ENCODE peak calls at places on chromosomes 4 and X, in six cellular contexts. H is HepG2, K is A549, R is K562, A is endothelial cell of umbilical vein, O is GM12878. F is an unnamed sample.

GRCh38 chrX:66221856-66222255 is 57.8 kb downstream of the HEPH start:
- DNase-seq in H (no peak), K (no peak), R (no peak), A (no peak), O (no peak), F (no peak)

GRCh38 chr4:23814606-23815005 is 75.2 kb downstream of the PPARGC1A start:
- DNase-seq in H (no peak), K (no peak), R (no peak), A (no peak), O (no peak), F (no peak)

GRCh38 chrX:2320089-2320488 is 180.7 kb downstream of the DHRSX start:
- DNase-seq in H (no peak), K (no peak), R (peak), A (no peak), O (no peak), F (no peak)

GRCh38 chr4:82561745-82562552 is at the start of gene TMEM150C:
- DNase-seq in H (no peak), K (peak), R (no peak), A (peak), O (no peak), F (peak)

GRCh38 chr4:105633241-105633640 is 75.2 kb downstream of the INTS12 start:
- DNase-seq in H (no peak), K (no peak), R (no peak), A (no peak), O (no peak), F (no peak)

GRCh38 chr4:158053801-158054200 is 119.0 kb downstream of the GASK1B start:
- DNase-seq in H (no peak), K (no peak), R (no peak), A (no peak), O (no peak), F (no peak)

GRCh38 chr4:1783970-1784369 is 9.1 kb upstream of the FGFR3 start:
- DNase-seq in H (no peak), K (no peak), R (peak), A (no peak), O (no peak), F (no peak)

GRCh38 chrX:9392445-9392844 is 72.4 kb upstream of the TBL1X start:
- DNase-seq in H (no peak), K (no peak), R (no peak), A (no peak), O (no peak), F (no peak)

GRCh38 chrX:112235547-112235946 is 153.0 kb upstream of the TRPC5 start:
- DNase-seq in H (no peak), K (no peak), R (no peak), A (no peak), O (no peak), F (no peak)

GRCh38 chr4:113303315-113303714 is 253.9 kb downstream of the ANK2 start:
- DNase-seq in H (no peak), K (no peak), R (no peak), A (no peak), O (no peak), F (no peak)

GRCh38 chr4:188289531-188289930 is 150.3 kb downstream of the TRIML1 start:
- DNase-seq in H (no peak), K (no peak), R (no peak), A (no peak), O (no peak), F (no peak)

GRCh38 chr4:152100378-152101201 is 339.8 kb upstream of the GATB start:
- DNase-seq in H (no peak), K (no peak), R (no peak), A (peak), O (no peak), F (no peak)

GRCh38 chr4:87633239-87633638 is 16.8 kb upstream of the DMP1 start:
- DNase-seq in H (no peak), K (no peak), R (peak), A (peak), O (no peak), F (no peak)

GRCh38 chr4:68891679-68892078 is 59.9 kb downstream of the UGT2A3 start:
- DNase-seq in H (no peak), K (no peak), R (no peak), A (no peak), O (no peak), F (no peak)

GRCh38 chr4:175066923-175067627 is 148.9 kb downstream of the ADAM29 start:
- DNase-seq in H (no peak), K (no peak), R (no peak), A (no peak), O (no peak), F (peak)

GRCh38 chr4:129110931-129111330 is 15.0 kb downstream of the C4orf33 start:
- DNase-seq in H (no peak), K (no peak), R (no peak), A (no peak), O (no peak), F (no peak)

GRCh38 chrX:45762699-45763647 is 562.3 kb upstream of the DIPK2B start:
- DNase-seq in H (no peak), K (no peak), R (no peak), A (peak), O (peak), F (peak)

GRCh38 chr4:89283226-89283974 is 24.2 kb downstream of the GPRIN3 start:
- DNase-seq in H (peak), K (no peak), R (no peak), A (no peak), O (no peak), F (no peak)

GRCh38 chr4:70849277-70849676 is 9.6 kb upstream of the GRSF1 start:
- DNase-seq in H (no peak), K (no peak), R (no peak), A (no peak), O (no peak), F (peak)

GRCh38 chrX:41921492-41922124 is 1.7 kb downstream of the CASK start:
- DNase-seq in H (peak), K (no peak), R (no peak), A (peak), O (peak), F (peak)

GRCh38 chr4:106238819-106239420 is 77.1 kb downstream of the TBCK start:
- DNase-seq in H (peak), K (peak), R (peak), A (peak), O (no peak), F (peak)

GRCh38 chr4:6208416-6208815 is 8.1 kb upstream of the JAKMIP1 start:
- DNase-seq in H (no peak), K (no peak), R (no peak), A (no peak), O (no peak), F (no peak)

GRCh38 chrX:46673596-46673995 is 85.3 kb downstream of the SLC9A7 start:
- DNase-seq in H (no peak), K (no peak), R (no peak), A (no peak), O (no peak), F (no peak)

GRCh38 chr4:121226362-121226761 is 62.2 kb upstream of the TNIP3 start:
- DNase-seq in H (no peak), K (no peak), R (no peak), A (no peak), O (no peak), F (no peak)

GRCh38 chrX:44428989-44429627 is 85.6 kb upstream of the EFHC2 start:
- DNase-seq in H (peak), K (peak), R (peak), A (no peak), O (no peak), F (peak)

GRCh38 chr4:185504098-185505047 is 30.9 kb downstream of the PDLIM3 start:
- DNase-seq in H (peak), K (no peak), R (peak), A (no peak), O (no peak), F (peak)

GRCh38 chr4:145315828-145316227 is 135.4 kb upstream of the OTUD4 start:
- DNase-seq in H (no peak), K (no peak), R (no peak), A (no peak), O (no peak), F (no peak)

GRCh38 chr4:47718691-47719090 is 119.2 kb downstream of the CORIN start:
- DNase-seq in H (no peak), K (no peak), R (no peak), A (no peak), O (no peak), F (peak)

GRCh38 chrX:136147966-136148365 is 633 bp downstream of the FHL1 start:
- DNase-seq in H (no peak), K (no peak), R (no peak), A (no peak), O (no peak), F (no peak)

GRCh38 chrX:56248492-56248891 is 16.3 kb downstream of the KLF8 start:
- DNase-seq in H (peak), K (peak), R (peak), A (peak), O (peak), F (peak)

GRCh38 chr4:6727081-6727942 is 11.3 kb downstream of the BLOC1S4 start:
- DNase-seq in H (no peak), K (no peak), R (no peak), A (no peak), O (no peak), F (peak)

GRCh38 chrX:54811301-54811885 is 3.8 kb downstream of the MAGED2 start:
- DNase-seq in H (no peak), K (no peak), R (no peak), A (no peak), O (no peak), F (no peak)

GRCh38 chr4:123876122-123876521 is 479.5 kb downstream of the SPRY1 start:
- DNase-seq in H (no peak), K (no peak), R (no peak), A (no peak), O (no peak), F (no peak)

GRCh38 chrX:126065901-126066660 is 100.0 kb downstream of the DCAF12L2 start:
- DNase-seq in H (no peak), K (no peak), R (no peak), A (no peak), O (no peak), F (no peak)

GRCh38 chr4:123825596-123826291 is 429.1 kb downstream of the SPRY1 start:
- DNase-seq in H (no peak), K (no peak), R (no peak), A (no peak), O (no peak), F (no peak)

GRCh38 chrX:85243155-85243554 is 424 bp downstream of the SATL1 start:
- DNase-seq in H (no peak), K (no peak), R (peak), A (no peak), O (no peak), F (no peak)

GRCh38 chrX:129701624-129702069 is 37.1 kb upstream of the XPNPEP2 start:
- DNase-seq in H (no peak), K (no peak), R (no peak), A (no peak), O (no peak), F (no peak)

GRCh38 chr4:2934077-2934812 is 29.0 kb downstream of the NOP14 start:
- DNase-seq in H (no peak), K (peak), R (peak), A (peak), O (no peak), F (peak)

GRCh38 chr4:2931765-2932560 is 31.2 kb downstream of the NOP14 start:
- DNase-seq in H (no peak), K (no peak), R (no peak), A (peak), O (peak), F (peak)

GRCh38 chr4:2933566-2934076 is 29.6 kb downstream of the NOP14 start:
- DNase-seq in H (no peak), K (no peak), R (no peak), A (peak), O (no peak), F (no peak)

GRCh38 chr4:2932561-2932950 is 30.6 kb downstream of the NOP14 start:
- DNase-seq in H (no peak), K (no peak), R (no peak), A (no peak), O (no peak), F (no peak)

DNA sequence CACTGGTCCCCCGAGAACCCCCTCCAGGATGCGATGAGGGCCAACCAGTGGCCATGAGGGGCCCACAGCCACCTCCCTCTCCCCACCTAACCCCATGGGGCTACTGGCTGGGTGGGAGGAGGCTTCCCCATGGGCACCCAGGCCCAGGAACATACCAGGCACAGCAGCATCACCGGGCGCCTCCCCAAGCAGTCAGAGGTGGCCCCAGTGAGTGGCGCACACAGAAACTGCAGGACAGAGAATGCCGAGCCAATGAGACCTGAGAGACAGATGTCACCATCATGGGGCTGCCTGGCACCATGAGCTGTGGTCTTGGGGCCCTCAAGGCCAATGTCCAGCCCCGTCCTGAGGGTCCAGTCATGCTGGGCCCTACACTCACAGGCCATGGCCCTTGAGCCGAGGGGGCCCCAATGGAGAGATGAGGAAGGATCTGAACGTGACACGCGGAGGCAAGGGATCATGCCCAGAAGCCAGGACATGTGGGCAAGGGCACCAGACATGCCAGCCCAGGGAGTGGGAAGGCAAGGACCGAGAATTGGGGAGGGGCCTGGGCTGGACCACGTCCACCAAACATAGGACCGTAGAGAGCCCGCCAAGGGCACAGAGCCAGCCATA is 30.1 kb downstream of the NOP14 start:
- DNase-seq in H (no peak), K (no peak), R (no peak), A (no peak), O (no peak), F (peak)
- H3K4me3 ChIP-seq in H (no peak), K (peak), R (peak), A (peak), O (peak), F (peak)

DNA sequence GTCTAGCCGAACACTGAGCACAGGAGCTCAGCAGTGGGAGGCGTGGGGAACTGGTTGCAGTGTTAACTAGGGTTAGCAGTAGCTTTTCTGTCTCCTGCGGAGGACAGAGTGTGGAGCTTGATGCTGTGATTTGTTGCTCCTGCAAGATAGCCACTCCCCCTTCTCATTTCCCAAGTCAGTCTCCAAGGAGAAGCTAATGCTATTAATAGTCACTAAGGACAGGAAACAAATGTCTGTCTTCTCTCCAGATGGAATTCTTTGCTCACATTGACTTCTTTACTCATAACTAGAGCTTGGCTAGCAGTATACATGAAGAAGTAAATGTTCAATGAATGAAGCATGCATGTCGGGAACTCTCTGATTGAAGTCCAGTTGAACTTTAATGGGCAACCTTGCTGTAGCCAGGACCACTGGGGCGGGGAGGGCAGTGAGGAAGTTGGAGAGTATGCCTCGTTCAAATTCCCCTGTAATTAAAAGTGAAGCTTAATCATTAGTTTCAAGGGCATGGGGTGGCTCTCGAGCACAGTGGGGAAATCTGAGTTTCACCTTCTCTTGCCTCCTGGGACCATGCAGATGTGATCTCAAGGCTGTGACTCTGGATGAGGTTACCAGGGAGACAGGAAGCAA is 156.7 kb upstream of the SCML1 start:
- DNase-seq in H (no peak), K (no peak), R (no peak), A (peak), O (no peak), F (no peak)
- TF ChIP-seq MYC in H (no peak), K (no peak), R (no peak), A (no peak), O (no peak), F (no peak)

GRCh38 chr4:16360694-16361262 is 134.5 kb upstream of the TAPT1 start:
- DNase-seq in H (no peak), K (no peak), R (peak), A (no peak), O (no peak), F (no peak)
- H3K4me3 ChIP-seq in H (no peak), K (no peak), R (peak), A (no peak), O (no peak), F (no peak)

GRCh38 chr4:13990596-13991589 is 363.4 kb upstream of the BOD1L1 start:
- DNase-seq in H (peak), K (peak), R (no peak), A (no peak), O (no peak), F (no peak)
- TF ChIP-seq MYC in H (no peak), K (no peak), R (no peak), A (no peak), O (no peak), F (no peak)

DNA sequence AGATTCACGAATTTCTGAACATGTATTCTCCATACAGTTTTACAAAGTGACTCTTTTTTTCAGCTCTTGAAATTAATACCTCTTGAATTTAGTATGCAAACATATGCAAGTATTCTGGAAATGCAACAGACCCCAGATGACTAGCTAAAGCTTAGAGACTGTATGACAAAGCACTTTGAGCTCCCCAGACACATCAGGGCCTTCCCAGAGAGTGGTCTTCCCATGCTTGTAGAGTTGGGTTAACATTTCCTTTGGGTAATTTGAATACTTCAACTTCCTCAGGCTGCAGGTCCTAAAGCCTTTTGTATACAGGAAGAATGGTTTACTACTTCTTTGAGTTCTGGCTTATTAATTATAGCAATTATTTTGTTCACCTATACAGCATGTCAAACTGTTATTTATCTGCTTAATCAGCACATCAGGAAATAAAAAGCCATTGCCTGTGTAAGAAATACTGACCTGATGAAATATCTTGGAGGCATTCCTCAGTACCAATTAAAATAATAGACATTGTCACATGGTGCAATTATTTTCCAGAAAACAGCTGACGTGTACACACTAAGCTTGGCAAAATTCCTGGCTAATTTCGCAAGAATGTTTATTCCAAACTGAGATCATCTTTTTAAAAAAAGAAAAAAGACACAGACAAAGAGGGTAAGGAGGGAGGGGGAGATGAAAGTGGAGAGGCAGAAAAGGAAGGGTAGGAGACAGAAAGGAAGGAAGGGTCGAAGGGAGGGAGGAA is 62.1 kb upstream of the NFKB1 start:
- DNase-seq in H (peak), K (peak), R (peak), A (peak), O (no peak), F (no peak)
- H3K4me3 ChIP-seq in H (no peak), K (no peak), R (no peak), A (no peak), O (no peak), F (no peak)

GRCh38 chrX:28659269-28659668 is 72.0 kb downstream of the IL1RAPL1 start:
- DNase-seq in H (no peak), K (no peak), R (peak), A (no peak), O (no peak), F (peak)
- TF ChIP-seq MYC in H (no peak), K (no peak), R (no peak), A (no peak), O (no peak), F (no peak)

GRCh38 chr4:178450614-178451013 is 1008.4 kb upstream of the AGA start:
- DNase-seq in H (no peak), K (no peak), R (no peak), A (no peak), O (no peak), F (no peak)

GRCh38 chr4:178448372-178449040 is 1006.3 kb upstream of the AGA start:
- DNase-seq in H (no peak), K (no peak), R (no peak), A (no peak), O (no peak), F (no peak)

DNA sequence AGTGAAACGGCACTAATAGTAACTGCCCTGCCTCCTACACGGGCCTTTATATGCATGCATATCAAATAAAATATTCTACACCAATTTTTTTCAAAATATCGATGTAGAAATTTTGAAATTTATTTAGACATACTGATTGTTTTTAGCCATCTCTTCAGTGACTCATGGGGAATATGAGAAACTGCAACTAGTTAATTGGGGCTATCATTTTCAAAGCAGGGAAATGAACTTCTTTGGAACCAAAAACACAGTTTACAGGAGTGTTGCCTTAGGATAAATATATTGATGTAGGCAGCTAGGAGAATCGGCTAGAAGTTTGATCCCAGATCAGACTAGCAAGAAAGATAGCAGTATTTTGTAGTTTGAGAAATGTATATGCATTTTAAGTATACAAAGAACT is 1010.8 kb upstream of the AGA start:
- DNase-seq in H (no peak), K (no peak), R (no peak), A (no peak), O (no peak), F (no peak)
- H3K4me3 ChIP-seq in H (no peak), K (no peak), R (no peak), A (no peak), O (no peak), F (no peak)

GRCh38 chrX:150544222-150544787 is 24.1 kb upstream of the MTM1 start:
- DNase-seq in H (peak), K (peak), R (peak), A (no peak), O (no peak), F (peak)
- TF ChIP-seq MYC in H (no peak), K (no peak), R (no peak), A (no peak), O (no peak), F (no peak)

DNA sequence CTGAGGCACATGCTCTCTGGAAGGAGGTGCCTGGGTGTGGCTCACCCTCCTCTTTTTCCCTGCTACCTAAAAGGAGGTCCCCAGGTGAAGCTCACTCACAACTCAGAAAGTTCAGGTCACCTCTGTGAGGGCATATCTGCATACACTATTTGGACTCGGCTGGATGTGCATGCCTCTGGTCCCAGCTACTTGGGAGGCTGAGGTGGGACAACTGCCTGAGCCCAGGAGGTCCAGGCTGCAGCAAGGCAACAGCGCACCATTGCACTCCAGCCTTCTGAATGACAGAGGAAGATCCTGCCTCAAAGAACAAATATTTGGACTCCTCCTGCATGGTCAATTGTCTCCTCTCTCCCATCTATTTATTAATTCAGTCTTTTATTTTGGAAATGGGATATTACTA is 46.4 kb downstream of the CPLX1 start:
- DNase-seq in H (no peak), K (no peak), R (no peak), A (no peak), O (no peak), F (no peak)
- H3K4me3 ChIP-seq in H (no peak), K (no peak), R (no peak), A (no peak), O (no peak), F (peak)

GRCh38 chr4:20288846-20289512 is 37.3 kb downstream of the SLIT2 start:
- DNase-seq in H (no peak), K (no peak), R (no peak), A (peak), O (no peak), F (no peak)
- TF ChIP-seq MYC in H (no peak), K (no peak), R (no peak), A (no peak), O (no peak), F (no peak)